ENCODE peak calls at places on chromosomes 7 and 10, in eight cellular contexts. A, Y, T, H, P, G, V and B are unnamed samples.

GRCh38 chr7:54090652-54091213 is 451.4 kb upstream of the VSTM2A start:
- DNase-seq in A (no peak), Y (no peak), T (no peak), H (no peak), P (no peak), G (no peak), V (no peak), B (no peak)

GRCh38 chr10:113126506-113127192 is 176.6 kb downstream of the TCF7L2 start:
- DNase-seq in A (peak), Y (peak), T (peak), H (peak), P (peak), G (peak), V (peak), B (no peak)

GRCh38 chr7:74387606-74388005 is 66.1 kb upstream of the GTF2IRD1 start:
- DNase-seq in A (peak), Y (no peak), T (no peak), H (no peak), P (no peak), G (peak), V (no peak), B (no peak)

GRCh38 chr10:9814285-9814866 is 1203.3 kb upstream of the CELF2 start:
- DNase-seq in A (no peak), Y (no peak), T (no peak), H (no peak), P (no peak), G (no peak), V (no peak), B (no peak)

GRCh38 chr10:50431118-50431517 is 179.8 kb upstream of the ASAH2 start:
- DNase-seq in A (no peak), Y (no peak), T (no peak), H (no peak), P (no peak), G (no peak), V (no peak), B (no peak)

GRCh38 chr7:27174077-27175004 is at the start of gene HOXA10:
- DNase-seq in A (peak), Y (no peak), T (no peak), H (no peak), P (no peak), G (no peak), V (no peak), B (no peak)

GRCh38 chr7:55552320-55553086 is 19.8 kb downstream of the VOPP1 start:
- DNase-seq in A (no peak), Y (no peak), T (no peak), H (peak), P (no peak), G (peak), V (peak), B (no peak)

GRCh38 chr10:110989016-110989415 is 69.6 kb downstream of the SHOC2 start:
- DNase-seq in A (no peak), Y (no peak), T (no peak), H (no peak), P (no peak), G (no peak), V (no peak), B (peak)

GRCh38 chr10:49661291-49661856 is 18.1 kb upstream of the C10orf53 start:
- DNase-seq in A (no peak), Y (no peak), T (no peak), H (no peak), P (no peak), G (no peak), V (no peak), B (no peak)

GRCh38 chr10:63713191-63714144 is 192.3 kb downstream of the REEP3 start:
- DNase-seq in A (peak), Y (peak), T (no peak), H (peak), P (no peak), G (peak), V (peak), B (no peak)

GRCh38 chr7:142746268-142746667 is 3.0 kb upstream of the PRSS1 start:
- DNase-seq in A (no peak), Y (no peak), T (no peak), H (no peak), P (no peak), G (no peak), V (no peak), B (no peak)

GRCh38 chr7:8260871-8261707 is 878 bp downstream of the ICA1 start:
- DNase-seq in A (peak), Y (peak), T (peak), H (peak), P (peak), G (peak), V (peak), B (no peak)

GRCh38 chr7:44193011-44193802 is 4.0 kb upstream of the GCK start:
- DNase-seq in A (no peak), Y (no peak), T (no peak), H (no peak), P (no peak), G (no peak), V (no peak), B (no peak)

GRCh38 chr7:6565655-6566054 is 11.6 kb upstream of the ZDHHC4 start:
- DNase-seq in A (no peak), Y (no peak), T (no peak), H (no peak), P (no peak), G (no peak), V (no peak), B (no peak)

GRCh38 chr10:79081353-79082034 is 12.7 kb downstream of the ZMIZ1 start:
- DNase-seq in A (no peak), Y (no peak), T (no peak), H (peak), P (no peak), G (no peak), V (no peak), B (no peak)

GRCh38 chr7:79398145-79398749 is 55.2 kb downstream of the MAGI2 start:
- DNase-seq in A (no peak), Y (no peak), T (no peak), H (no peak), P (no peak), G (no peak), V (no peak), B (no peak)

GRCh38 chr10:90326498-90327267 is 531.2 kb downstream of the HTR7 start:
- DNase-seq in A (no peak), Y (no peak), T (no peak), H (no peak), P (no peak), G (no peak), V (no peak), B (no peak)

GRCh38 chr7:12415072-12415471 is 11.4 kb upstream of the VWDE start:
- DNase-seq in A (no peak), Y (no peak), T (no peak), H (no peak), P (no peak), G (no peak), V (no peak), B (no peak)

GRCh38 chr7:65429642-65430343 is 56.1 kb downstream of the ZNF92 start:
- DNase-seq in A (no peak), Y (no peak), T (no peak), H (no peak), P (no peak), G (no peak), V (peak), B (no peak)

GRCh38 chr7:114415054-114415997 is 711 bp downstream of the FOXP2 start:
- DNase-seq in A (peak), Y (no peak), T (no peak), H (no peak), P (no peak), G (peak), V (no peak), B (no peak)

GRCh38 chr10:36026081-36026480 is 384.0 kb upstream of the FZD8 start:
- DNase-seq in A (no peak), Y (no peak), T (no peak), H (no peak), P (no peak), G (no peak), V (no peak), B (no peak)